ENCODE peak calls at places on chromosomes 6 and 20, in six cellular contexts. R is HepG2, H is K562, L is GM12891, I is H1, N is GM12878. J is an unnamed sample.

GRCh38 chr20:62918137-62918536 is 8.2 kb downstream of the DIDO1 start:
- DNase-seq in R (no peak), H (no peak), L (no peak), I (no peak), N (no peak), J (no peak)

GRCh38 chr6:111468329-111469012 is 14.5 kb downstream of the REV3L start:
- DNase-seq in R (no peak), H (no peak), L (no peak), I (no peak), N (no peak), J (no peak)

GRCh38 chr6:81769834-81770233 is 17.4 kb upstream of the TENT5A start:
- DNase-seq in R (no peak), H (no peak), L (no peak), I (no peak), N (no peak), J (no peak)

GRCh38 chr6:37382954-37383353 is 29.2 kb downstream of the RNF8 start:
- DNase-seq in R (no peak), H (no peak), L (no peak), I (no peak), N (no peak), J (no peak)

GRCh38 chr20:38725959-38726848 is 1.9 kb downstream of the SLC32A1 start:
- DNase-seq in R (peak; percentile 75), H (peak; percentile 74), L (peak; percentile 48), I (no peak), N (no peak), J (peak; percentile 52)

GRCh38 chr6:132209351-132209750 is 191.9 kb downstream of the MOXD1 start:
- DNase-seq in R (no peak), H (no peak), L (no peak), I (no peak), N (no peak), J (no peak)

GRCh38 chr20:61434361-61434781 is 182.3 kb downstream of the CDH4 start:
- DNase-seq in R (no peak), H (no peak), L (no peak), I (no peak), N (no peak), J (no peak)

GRCh38 chr20:42218566-42218965 is 600.4 kb upstream of the CHD6 start:
- DNase-seq in R (no peak), H (no peak), L (no peak), I (no peak), N (no peak), J (no peak)

GRCh38 chr6:27742833-27743573 is 169.2 kb downstream of the OR2B2 start:
- DNase-seq in R (no peak), H (no peak), L (no peak), I (no peak), N (no peak), J (no peak)

GRCh38 chr6:151481752-151482151 is 12.1 kb upstream of the CCDC170 start:
- DNase-seq in R (no peak), H (no peak), L (no peak), I (no peak), N (no peak), J (no peak)

GRCh38 chr20:13221673-13222318 is 722 bp downstream of the ISM1 start:
- DNase-seq in R (peak; percentile 65), H (no peak), L (peak; percentile 70), I (no peak), N (no peak), J (peak; percentile 53)

DNA sequence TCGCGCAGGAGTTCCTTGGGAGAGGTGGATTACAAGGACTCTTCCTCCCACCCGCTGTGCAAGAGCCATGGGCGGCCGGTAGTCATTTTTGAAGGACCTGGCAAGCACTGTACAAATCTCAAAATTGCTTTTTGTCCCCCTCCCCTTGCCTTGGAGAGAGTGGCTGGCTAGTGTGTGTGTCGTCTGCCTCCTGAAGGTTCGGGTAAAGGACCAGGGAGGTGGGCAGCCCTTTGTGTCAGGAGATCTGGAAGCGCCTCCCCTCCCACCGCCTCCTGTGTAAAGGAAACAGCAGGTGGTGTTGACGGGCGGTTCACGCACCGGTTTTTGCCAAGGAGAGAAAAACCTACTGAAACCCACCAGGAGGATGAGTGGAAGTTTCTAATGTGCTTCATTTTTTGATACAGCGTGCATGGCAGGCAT is 1.2 kb downstream of the ENTPD6 start:
- DNase-seq in R (no peak), H (no peak), L (no peak), I (no peak), N (no peak), J (no peak)
- TF ChIP-seq POLR2A in R (no peak), H (no peak), L (no peak), I (no peak), N (no peak), J (no peak)

DNA sequence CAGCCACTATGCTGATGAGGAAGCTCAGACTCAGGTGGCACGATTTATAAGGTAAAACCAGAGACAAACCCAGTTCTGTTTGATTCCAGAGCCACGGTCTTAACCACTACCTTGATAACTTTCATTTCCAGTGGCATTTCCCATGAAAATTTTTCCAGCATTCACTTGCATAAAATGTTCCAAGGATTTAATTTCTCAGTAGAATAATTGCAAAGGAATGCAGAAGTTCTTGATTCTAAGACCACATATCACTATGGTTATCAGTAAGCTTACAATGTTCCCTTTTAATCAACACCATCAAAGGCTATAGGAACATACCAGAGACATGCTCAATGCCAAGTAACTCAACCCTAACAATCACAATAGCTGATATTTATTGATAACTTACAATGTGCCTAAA is 306.0 kb upstream of the HS3ST5 start:
- DNase-seq in R (no peak), H (no peak), L (no peak), I (no peak), N (no peak), J (no peak)
- TF ChIP-seq POLR2AphosphoS5 in R (no peak), H (no peak), L (no peak), I (no peak), N (no peak), J (no peak)

DNA sequence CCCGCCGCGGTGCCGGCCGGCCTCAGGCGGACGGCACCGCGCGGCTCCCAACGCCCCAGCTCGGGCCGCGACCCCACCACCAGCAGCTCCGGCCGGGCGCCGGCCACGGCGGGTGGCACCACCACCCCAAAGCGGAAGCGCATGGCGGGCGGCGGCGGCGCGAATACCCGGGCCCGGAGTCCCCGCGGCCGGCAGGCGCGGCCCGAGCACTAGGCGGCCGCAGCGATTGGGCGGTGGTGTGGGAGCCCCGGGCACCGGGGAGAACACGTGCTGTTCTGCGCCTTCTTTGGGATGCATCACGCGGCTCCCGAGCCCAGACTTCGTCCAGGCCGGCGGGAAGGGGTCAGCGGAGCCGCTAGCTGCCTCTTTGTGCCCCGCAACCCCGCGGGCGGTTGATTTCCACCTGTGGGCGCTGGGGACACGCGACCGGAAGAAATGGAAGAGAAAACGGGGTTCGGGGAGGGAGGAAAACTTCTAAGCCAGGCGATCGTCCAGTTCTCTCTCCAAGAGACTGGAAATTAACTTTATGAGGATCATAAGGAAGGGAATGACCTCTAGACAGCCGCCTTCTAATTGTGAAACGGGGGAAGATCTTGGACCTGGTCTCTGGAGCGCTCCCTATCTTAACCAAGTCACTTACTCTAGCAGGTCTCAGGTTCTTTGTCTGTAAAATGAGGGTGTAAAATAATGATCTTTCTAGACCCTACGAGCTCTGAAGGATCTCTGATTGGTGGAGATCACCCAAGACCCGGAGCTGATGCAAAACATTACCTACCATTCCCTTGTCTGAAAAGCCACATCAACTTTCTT is at the start of gene EPM2A:
- DNase-seq in R (peak; percentile 80), H (peak; percentile 86), L (peak; percentile 47), I (peak; percentile 25), N (peak; percentile 75), J (peak; percentile 26)
- TF ChIP-seq TAF1 in R (peak; percentile 63), H (peak; percentile 15), L (peak; percentile 2), I (peak; percentile 70), N (peak; percentile 78), J (no peak)

GRCh38 chr20:1467355-1468116 is 887 bp upstream of the NSFL1C start:
- DNase-seq in R (peak; percentile 68), H (peak; percentile 67), L (no peak), I (no peak), N (no peak), J (no peak)

GRCh38 chr20:1468117-1468624 is 1.5 kb upstream of the NSFL1C start:
- DNase-seq in R (no peak), H (no peak), L (no peak), I (no peak), N (no peak), J (no peak)

GRCh38 chr20:1467082-1467354 is 369 bp upstream of the NSFL1C start:
- DNase-seq in R (no peak), H (no peak), L (no peak), I (no peak), N (no peak), J (no peak)

GRCh38 chr20:1465470-1466210 is 1.0 kb downstream of the NSFL1C start:
- DNase-seq in R (no peak), H (no peak), L (no peak), I (no peak), N (no peak), J (no peak)

DNA sequence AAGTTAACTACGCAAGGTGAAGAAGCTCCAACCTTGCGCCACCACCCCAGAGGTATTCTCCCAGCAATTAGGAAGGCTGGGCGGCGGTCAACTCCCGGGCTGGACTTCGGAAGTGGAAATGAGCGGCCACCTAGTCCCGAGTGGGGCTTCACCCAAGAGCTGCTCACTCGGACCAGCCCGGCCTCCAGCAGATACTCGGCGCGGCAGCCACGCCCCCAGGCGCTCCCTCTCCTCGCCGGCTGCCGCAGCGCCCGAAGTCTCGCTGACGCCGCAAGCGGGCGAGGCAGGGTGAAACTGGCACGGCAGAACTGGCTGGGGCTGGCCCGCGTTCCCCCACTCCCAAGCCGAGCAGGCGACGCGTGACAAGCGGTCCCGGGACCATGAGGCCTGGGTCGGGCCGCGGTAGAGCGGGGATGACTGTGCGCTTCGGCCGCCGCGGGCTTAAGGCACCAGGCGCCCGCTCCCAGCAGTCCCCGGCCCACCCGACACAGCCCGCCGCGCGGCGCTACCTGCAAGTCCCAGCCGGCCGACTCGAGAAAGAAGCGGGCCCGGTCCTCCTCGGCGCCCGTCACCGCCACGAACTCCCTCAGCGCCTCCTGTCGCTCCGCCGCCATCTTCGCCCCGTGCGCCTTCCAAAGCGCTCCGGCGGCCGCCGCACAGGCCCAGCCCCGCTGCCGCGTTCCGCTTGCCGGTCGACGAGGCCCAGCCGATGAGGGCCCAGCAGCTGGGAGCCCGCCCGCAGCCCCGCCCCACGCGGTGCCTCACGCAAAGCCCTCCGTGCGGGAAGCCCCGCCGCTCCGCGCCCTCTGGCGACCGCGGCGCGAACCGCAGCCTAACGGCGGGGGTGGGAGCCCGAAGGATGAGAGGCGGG is at the start of gene NSFL1C:
- DNase-seq in R (peak; percentile 92), H (peak; percentile 84), L (peak; percentile 96), I (peak; percentile 88), N (peak; percentile 59), J (peak; percentile 94)
- TF ChIP-seq POLR2A in R (peak; percentile 88), H (peak; percentile 80), L (peak; percentile 76), I (peak; percentile 87), N (peak; percentile 94), J (peak; percentile 79)

GRCh38 chr6:23272536-23272935 is 703.2 kb downstream of the HDGFL1 start:
- DNase-seq in R (no peak), H (no peak), L (no peak), I (no peak), N (no peak), J (no peak)
- TF ChIP-seq POLR2AphosphoS5 in R (no peak), H (no peak), L (no peak), I (no peak), N (no peak), J (no peak)

DNA sequence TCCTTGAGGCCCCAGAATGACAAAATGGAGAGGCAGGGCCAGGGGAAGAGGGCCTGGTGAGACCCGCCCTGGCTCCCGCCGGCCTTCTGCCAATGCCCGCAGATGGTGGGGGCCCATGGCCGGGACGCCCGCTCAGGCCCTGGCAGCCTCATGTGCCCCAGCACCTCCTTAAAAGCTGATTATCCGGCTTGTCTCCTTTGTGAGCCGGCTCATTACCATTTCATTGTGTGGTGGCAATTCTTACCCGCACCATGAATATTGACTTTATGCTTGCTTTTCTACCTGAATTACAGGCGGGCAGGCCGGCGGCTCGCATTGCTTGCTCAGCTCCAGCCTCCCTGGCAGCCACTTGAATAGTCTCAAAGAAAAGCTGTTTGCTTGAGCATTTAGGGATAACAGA is 119.9 kb upstream of the JAG1 start:
- DNase-seq in R (no peak), H (no peak), L (no peak), I (no peak), N (no peak), J (no peak)
- TF ChIP-seq TAF1 in R (no peak), H (no peak), L (no peak), I (no peak), N (no peak), J (no peak)

J was measured in GM12892.